ENCODE peak calls at places on chromosomes 1 and 21, in six cellular contexts. One of them, this sample, is unnamed.

GRCh38 chr1:225809842-225810578 is at the start of gene EPHX1:
- DNase-seq in B cell: peak
- DNase-seq in cardiac muscle cell: peak
- DNase-seq in prostate gland: peak
- DNase-seq in body of pancreas: peak
- DNase-seq in fibroblast of lung: peak
- DNase-seq in this sample: peak

GRCh38 chr21:45366931-45367401 is 38.0 kb upstream of the COL18A1 start:
- DNase-seq in body of pancreas: peak
- DNase-seq in fibroblast of lung: peak
- DNase-seq in cardiac muscle cell: peak
- DNase-seq in B cell: no peak
- DNase-seq in prostate gland: no peak
- DNase-seq in this sample: no peak

GRCh38 chr1:169106921-169107672 is 607 bp downstream of the ATP1B1 start:
- DNase-seq in cardiac muscle cell: peak
- DNase-seq in fibroblast of lung: no peak
- DNase-seq in body of pancreas: peak
- DNase-seq in prostate gland: no peak
- DNase-seq in B cell: no peak
- DNase-seq in this sample: peak

GRCh38 chr1:81693316-81693715 is 107.4 kb upstream of the ADGRL2 start:
- DNase-seq in prostate gland: no peak
- DNase-seq in cardiac muscle cell: no peak
- DNase-seq in B cell: no peak
- DNase-seq in body of pancreas: no peak
- DNase-seq in fibroblast of lung: no peak
- DNase-seq in this sample: no peak

GRCh38 chr1:181205901-181206300 is 117.4 kb downstream of the IER5 start:
- DNase-seq in B cell: no peak
- DNase-seq in body of pancreas: no peak
- DNase-seq in cardiac muscle cell: no peak
- DNase-seq in prostate gland: no peak
- DNase-seq in fibroblast of lung: no peak
- DNase-seq in this sample: no peak

GRCh38 chr1:221045842-221046831 is 166.9 kb downstream of the HLX start:
- DNase-seq in B cell: peak
- DNase-seq in fibroblast of lung: peak
- DNase-seq in body of pancreas: no peak
- DNase-seq in prostate gland: no peak
- DNase-seq in cardiac muscle cell: no peak
- DNase-seq in this sample: peak

GRCh38 chr21:45020629-45021427 is 53.6 kb upstream of the ADARB1 start:
- DNase-seq in cardiac muscle cell: no peak
- DNase-seq in body of pancreas: peak
- DNase-seq in prostate gland: no peak
- DNase-seq in B cell: no peak
- DNase-seq in fibroblast of lung: no peak
- DNase-seq in this sample: no peak

GRCh38 chr1:116911779-116912469 is 2.2 kb downstream of the PTGFRN start:
- DNase-seq in B cell: no peak
- DNase-seq in prostate gland: no peak
- DNase-seq in fibroblast of lung: no peak
- DNase-seq in cardiac muscle cell: no peak
- DNase-seq in body of pancreas: no peak
- DNase-seq in this sample: no peak

GRCh38 chr1:93021539-93022134 is 57.4 kb upstream of the MTF2 start:
- DNase-seq in prostate gland: no peak
- DNase-seq in fibroblast of lung: peak
- DNase-seq in cardiac muscle cell: peak
- DNase-seq in B cell: peak
- DNase-seq in body of pancreas: no peak
- DNase-seq in this sample: peak

GRCh38 chr1:94541175-94542087 is at the start of gene F3:
- DNase-seq in body of pancreas: peak
- DNase-seq in B cell: peak
- DNase-seq in prostate gland: peak
- DNase-seq in cardiac muscle cell: peak
- DNase-seq in fibroblast of lung: peak
- DNase-seq in this sample: peak

GRCh38 chr1:37317870-37318431 is 156.4 kb upstream of the ZC3H12A start:
- DNase-seq in body of pancreas: no peak
- DNase-seq in prostate gland: no peak
- DNase-seq in fibroblast of lung: no peak
- DNase-seq in B cell: no peak
- DNase-seq in cardiac muscle cell: no peak
- DNase-seq in this sample: no peak

GRCh38 chr1:32215629-32216505 is 6.3 kb downstream of the TMEM234 start:
- DNase-seq in B cell: peak
- DNase-seq in fibroblast of lung: peak
- DNase-seq in body of pancreas: peak
- DNase-seq in prostate gland: peak
- DNase-seq in cardiac muscle cell: peak
- DNase-seq in this sample: peak

GRCh38 chr1:33612877-33613487 is 140.5 kb downstream of the ZSCAN20 start:
- DNase-seq in cardiac muscle cell: peak
- DNase-seq in B cell: peak
- DNase-seq in body of pancreas: peak
- DNase-seq in fibroblast of lung: peak
- DNase-seq in prostate gland: peak
- DNase-seq in this sample: peak

GRCh38 chr21:33042812-33043211 is 17.1 kb downstream of the OLIG2 start:
- DNase-seq in prostate gland: no peak
- DNase-seq in cardiac muscle cell: peak
- DNase-seq in fibroblast of lung: peak
- DNase-seq in body of pancreas: no peak
- DNase-seq in B cell: no peak
- DNase-seq in this sample: no peak

GRCh38 chr1:11806307-11806936 is 431 bp downstream of the CLCN6 start:
- DNase-seq in prostate gland: no peak
- DNase-seq in cardiac muscle cell: peak
- DNase-seq in body of pancreas: peak
- DNase-seq in fibroblast of lung: peak
- DNase-seq in B cell: peak
- DNase-seq in this sample: no peak

GRCh38 chr1:158527190-158527815 is 26.9 kb downstream of the OR6Y1 start:
- DNase-seq in body of pancreas: no peak
- DNase-seq in cardiac muscle cell: peak
- DNase-seq in B cell: no peak
- DNase-seq in prostate gland: no peak
- DNase-seq in fibroblast of lung: peak
- DNase-seq in this sample: no peak

GRCh38 chr1:77820121-77820520 is 40.7 kb downstream of the MIGA1 start:
- DNase-seq in body of pancreas: no peak
- DNase-seq in prostate gland: no peak
- DNase-seq in fibroblast of lung: no peak
- DNase-seq in B cell: no peak
- DNase-seq in cardiac muscle cell: no peak
- DNase-seq in this sample: no peak

GRCh38 chr1:94634977-94635416 is 93.4 kb upstream of the F3 start:
- DNase-seq in body of pancreas: no peak
- DNase-seq in prostate gland: no peak
- DNase-seq in B cell: no peak
- DNase-seq in cardiac muscle cell: no peak
- DNase-seq in fibroblast of lung: no peak
- DNase-seq in this sample: no peak

GRCh38 chr1:108719654-108720435 is 7.1 kb downstream of the FNDC7 start:
- DNase-seq in B cell: no peak
- DNase-seq in prostate gland: no peak
- DNase-seq in body of pancreas: no peak
- DNase-seq in fibroblast of lung: peak
- DNase-seq in cardiac muscle cell: peak
- DNase-seq in this sample: no peak

GRCh38 chr1:30912913-30913652 is 4.5 kb upstream of the SDC3 start:
- DNase-seq in body of pancreas: peak
- DNase-seq in fibroblast of lung: no peak
- DNase-seq in B cell: no peak
- DNase-seq in prostate gland: no peak
- DNase-seq in cardiac muscle cell: peak
- DNase-seq in this sample: no peak

GRCh38 chr1:15401391-15402055 is 8.2 kb upstream of the EFHD2 start:
- DNase-seq in body of pancreas: no peak
- DNase-seq in prostate gland: no peak
- DNase-seq in cardiac muscle cell: no peak
- DNase-seq in B cell: no peak
- DNase-seq in fibroblast of lung: no peak
- DNase-seq in this sample: no peak

GRCh38 chr1:115289940-115290339 is 48.1 kb downstream of the NGF start:
- DNase-seq in body of pancreas: no peak
- DNase-seq in B cell: no peak
- DNase-seq in cardiac muscle cell: peak
- DNase-seq in prostate gland: no peak
- DNase-seq in fibroblast of lung: no peak
- DNase-seq in this sample: no peak

GRCh38 chr1:205438213-205439158 is 16.6 kb upstream of the LEMD1 start:
- DNase-seq in body of pancreas: peak
- DNase-seq in cardiac muscle cell: peak
- DNase-seq in prostate gland: peak
- DNase-seq in fibroblast of lung: peak
- DNase-seq in B cell: no peak
- DNase-seq in this sample: no peak

GRCh38 chr1:55500601-55501000 is 285.4 kb upstream of the USP24 start:
- DNase-seq in prostate gland: no peak
- DNase-seq in body of pancreas: no peak
- DNase-seq in cardiac muscle cell: no peak
- DNase-seq in fibroblast of lung: no peak
- DNase-seq in B cell: no peak
- DNase-seq in this sample: no peak

GRCh38 chr1:234478481-234479309 is at the start of gene TARBP1:
- DNase-seq in B cell: peak
- DNase-seq in fibroblast of lung: peak
- DNase-seq in body of pancreas: peak
- DNase-seq in prostate gland: peak
- DNase-seq in cardiac muscle cell: peak
- DNase-seq in this sample: peak
- TF ChIP-seq CTCF in B cell: no peak
- TF ChIP-seq CTCF in fibroblast of lung: no peak
- TF ChIP-seq CTCF in body of pancreas: no peak
- TF ChIP-seq CTCF in prostate gland: no peak
- TF ChIP-seq CTCF in cardiac muscle cell: no peak
- TF ChIP-seq CTCF in this sample: peak

DNA sequence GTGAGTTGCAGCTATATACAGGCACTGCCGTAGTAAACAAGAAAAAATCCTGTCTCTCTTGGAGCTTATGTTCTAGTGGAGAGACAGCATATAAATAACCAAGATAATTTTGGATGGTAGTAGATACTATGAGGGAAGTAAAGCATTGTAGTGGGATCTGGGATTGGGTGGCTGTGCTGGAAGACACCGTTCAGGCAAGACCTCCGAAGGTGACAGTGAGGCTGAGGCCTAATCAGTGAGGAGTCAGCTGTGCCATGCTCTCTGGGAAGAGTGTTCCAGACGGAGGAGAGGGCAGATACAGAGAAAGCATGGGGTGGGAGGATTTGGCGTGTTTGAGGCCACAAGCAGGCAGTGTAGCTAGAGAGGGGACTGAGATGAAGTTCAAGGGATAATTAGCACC is 6.0 kb downstream of the TMEM222 start:
- DNase-seq in B cell: no peak
- DNase-seq in body of pancreas: no peak
- DNase-seq in cardiac muscle cell: no peak
- DNase-seq in prostate gland: no peak
- DNase-seq in fibroblast of lung: no peak
- DNase-seq in this sample: no peak
- TF ChIP-seq CTCF in B cell: no peak
- TF ChIP-seq CTCF in body of pancreas: no peak
- TF ChIP-seq CTCF in cardiac muscle cell: no peak
- TF ChIP-seq CTCF in prostate gland: no peak
- TF ChIP-seq CTCF in fibroblast of lung: no peak
- TF ChIP-seq CTCF in this sample: no peak

DNA sequence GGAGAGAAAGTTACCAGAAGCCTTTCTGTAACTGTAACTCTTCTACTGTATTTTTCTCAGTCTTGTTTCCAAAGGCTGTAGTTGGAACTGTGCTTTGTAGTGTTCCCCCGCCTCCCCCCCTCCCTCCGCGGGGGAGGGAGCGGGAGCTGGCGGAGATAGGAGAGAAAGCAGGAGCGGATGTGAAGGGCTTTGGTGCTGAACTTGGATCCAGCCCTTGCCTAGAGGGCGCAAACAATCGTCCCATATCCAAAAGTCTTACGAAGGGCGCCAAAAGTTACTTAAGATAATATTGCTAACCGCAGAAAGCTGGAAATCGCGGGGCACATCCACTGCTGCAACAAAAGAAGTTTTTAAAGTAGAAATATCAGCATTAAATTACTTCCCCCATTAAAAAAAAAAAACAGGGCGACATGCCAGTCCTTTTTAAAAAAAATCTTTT is 2.4 kb upstream of the NFIA start:
- DNase-seq in body of pancreas: peak
- DNase-seq in B cell: no peak
- DNase-seq in prostate gland: peak
- DNase-seq in cardiac muscle cell: peak
- DNase-seq in fibroblast of lung: peak
- DNase-seq in this sample: no peak
- TF ChIP-seq CTCF in body of pancreas: no peak
- TF ChIP-seq CTCF in B cell: no peak
- TF ChIP-seq CTCF in prostate gland: peak
- TF ChIP-seq CTCF in cardiac muscle cell: peak
- TF ChIP-seq CTCF in fibroblast of lung: peak
- TF ChIP-seq CTCF in this sample: no peak

DNA sequence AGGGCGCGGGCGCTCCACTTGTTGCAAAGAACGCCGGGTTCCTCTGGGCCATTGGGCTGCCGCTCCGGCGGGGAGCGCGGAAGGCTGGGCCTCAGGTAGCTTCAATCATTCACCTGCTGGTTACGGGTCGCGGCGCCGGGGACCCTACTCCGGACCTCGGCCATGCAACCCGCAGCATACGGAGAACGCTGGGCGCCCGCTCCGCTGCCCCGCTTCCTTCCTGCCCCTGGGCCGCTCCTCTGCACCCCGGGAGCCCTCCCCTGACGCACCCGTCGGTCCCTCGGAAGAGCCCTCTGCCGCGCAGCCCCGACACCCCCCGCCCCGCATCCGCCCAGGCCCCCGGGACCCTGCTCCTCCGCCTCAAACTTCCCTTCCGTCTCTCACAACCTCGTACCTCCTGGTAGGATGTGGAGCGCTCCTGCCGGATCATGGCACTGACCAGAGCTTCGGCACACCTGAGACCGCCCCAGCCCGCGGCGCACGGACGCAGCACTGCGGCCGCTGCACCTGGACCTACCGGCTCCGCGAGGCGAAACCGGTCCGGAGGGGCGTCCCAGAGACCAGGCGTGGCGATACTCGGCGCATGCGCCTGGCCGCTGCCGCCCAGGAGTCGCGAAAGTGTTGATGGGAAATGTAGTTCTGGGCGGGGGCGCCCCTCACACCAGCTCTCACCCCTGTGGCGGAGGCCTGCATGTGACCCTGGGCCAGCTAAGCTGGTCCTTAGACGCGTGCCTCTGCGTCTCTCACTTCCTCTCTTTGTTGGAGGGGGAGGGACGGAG is at the start of gene PACC1:
- DNase-seq in cardiac muscle cell: peak
- DNase-seq in fibroblast of lung: peak
- DNase-seq in body of pancreas: peak
- DNase-seq in prostate gland: peak
- DNase-seq in B cell: peak
- DNase-seq in this sample: peak
- TF ChIP-seq CTCF in cardiac muscle cell: no peak
- TF ChIP-seq CTCF in fibroblast of lung: no peak
- TF ChIP-seq CTCF in body of pancreas: no peak
- TF ChIP-seq CTCF in prostate gland: no peak
- TF ChIP-seq CTCF in B cell: no peak
- TF ChIP-seq CTCF in this sample: no peak

This sample was measured in GM13977.